ENCODE peak calls at places on chromosomes 13 and 19, in ten cellular contexts. Y is upper lobe of right lung, V is AG09319, J is fibroblast of mammary gland, H is epithelial cell of esophagus, U is WTC11, L is HFFc6, A is AG04450, E is stomach, T is progenitor cell of endocrine pancreas. R is an unnamed sample.

GRCh38 chr19:4208385-4209094 is 20.8 kb upstream of the EBI3 start:
- DNase-seq in T (no peak), U (no peak), V (no peak), A (no peak), L (peak), Y (no peak), H (peak), E (no peak), J (peak), R (no peak)

GRCh38 chr13:108494991-108495661 is 134.3 kb upstream of the MYO16 start:
- DNase-seq in A (no peak), Y (no peak), H (no peak), T (no peak), V (no peak), U (peak), L (no peak), E (no peak), J (no peak), R (peak)

GRCh38 chr19:33862991-33863390 is 66.3 kb downstream of the KCTD15 start:
- DNase-seq in T (no peak), A (no peak), J (no peak), H (no peak), Y (no peak), L (no peak), E (no peak), V (no peak), U (no peak), R (no peak)

GRCh38 chr19:15107056-15108010 is at the start of gene SYDE1:
- DNase-seq in V (no peak), J (peak), E (no peak), U (peak), Y (no peak), A (no peak), H (no peak), L (no peak), T (no peak), R (peak)

GRCh38 chr19:42024622-42025111 is 30.6 kb upstream of the ATP1A3 start:
- DNase-seq in A (peak), U (no peak), H (no peak), T (no peak), J (no peak), V (peak), Y (no peak), E (no peak), L (peak), R (no peak)

GRCh38 chr13:75764251-75764650 is 128.1 kb downstream of the LMO7 start:
- DNase-seq in J (no peak), A (no peak), E (no peak), V (no peak), H (no peak), L (no peak), U (no peak), T (no peak), Y (no peak), R (no peak)

GRCh38 chr19:48702701-48703100 is 6.9 kb downstream of the FUT2 start:
- DNase-seq in T (no peak), H (no peak), L (no peak), J (no peak), E (no peak), Y (no peak), A (no peak), V (no peak), U (no peak), R (no peak)

GRCh38 chr19:1007852-1008251 is 7.6 kb downstream of the GRIN3B start:
- DNase-seq in U (no peak), T (no peak), E (no peak), A (no peak), J (no peak), V (no peak), H (no peak), Y (no peak), L (no peak), R (no peak)

GRCh38 chr19:37313335-37313627 is 57.6 kb upstream of the ZNF527 start:
- DNase-seq in L (no peak), U (no peak), V (no peak), Y (no peak), E (no peak), H (no peak), A (no peak), T (no peak), J (no peak), R (no peak)

GRCh38 chr19:9115307-9115813 is at the start of gene OR7G1:
- DNase-seq in A (no peak), Y (no peak), V (no peak), H (no peak), E (no peak), J (no peak), T (no peak), L (no peak), U (no peak), R (no peak)

GRCh38 chr19:17234911-17235617 is 9.0 kb downstream of the OCEL1 start:
- DNase-seq in H (peak), Y (no peak), V (no peak), L (no peak), U (peak), T (no peak), E (peak), A (no peak), J (peak), R (peak)

GRCh38 chr19:18193388-18194207 is 580 bp downstream of the MPV17L2 start:
- DNase-seq in V (no peak), J (peak), E (no peak), A (no peak), L (no peak), T (no peak), H (peak), Y (no peak), U (no peak), R (peak)

GRCh38 chr13:23505007-23505406 is 65.2 kb upstream of the TNFRSF19 start:
- DNase-seq in V (no peak), A (no peak), U (no peak), J (peak), H (peak), E (no peak), L (peak), T (no peak), Y (no peak), R (no peak)

GRCh38 chr13:39776439-39776838 is 121.0 kb downstream of the COG6 start:
- DNase-seq in Y (no peak), A (peak), T (no peak), H (peak), E (no peak), J (peak), V (no peak), L (peak), U (no peak), R (no peak)

GRCh38 chr19:2412449-2412848 is 14.9 kb downstream of the TIMM13 start:
- DNase-seq in H (no peak), Y (no peak), E (no peak), T (no peak), V (no peak), A (no peak), J (no peak), L (no peak), U (no peak), R (no peak)

GRCh38 chr19:13153627-13154240 is 3.5 kb downstream of the IER2 start:
- DNase-seq in L (no peak), U (peak), Y (no peak), V (no peak), H (no peak), A (no peak), E (peak), T (peak), J (no peak), R (peak)

GRCh38 chr19:51726049-51726448 is 2.3 kb upstream of the HAS1 start:
- DNase-seq in L (peak), J (peak), E (no peak), U (peak), V (peak), T (no peak), A (no peak), H (peak), Y (no peak), R (no peak)

GRCh38 chr13:49922301-49922700 is 13.8 kb downstream of the SPRYD7 start:
- DNase-seq in Y (no peak), T (no peak), E (no peak), L (no peak), A (no peak), U (no peak), V (no peak), H (no peak), J (no peak), R (no peak)

GRCh38 chr19:5893907-5894703 is 9.5 kb downstream of the NDUFA11 start:
- DNase-seq in E (no peak), J (no peak), L (no peak), A (no peak), Y (no peak), U (no peak), V (no peak), T (no peak), H (peak), R (no peak)

GRCh38 chr13:107301724-107302374 is 733.9 kb upstream of the ARGLU1 start:
- DNase-seq in A (no peak), Y (no peak), T (no peak), J (peak), H (no peak), L (no peak), E (no peak), U (no peak), V (no peak), R (no peak)

GRCh38 chr19:1250374-1251232 is 2.2 kb downstream of the MIDN start:
- DNase-seq in E (no peak), L (no peak), U (peak), J (no peak), A (no peak), H (no peak), T (peak), Y (peak), V (no peak), R (peak)

GRCh38 chr13:98433654-98434053 is 143.3 kb downstream of the STK24 start:
- DNase-seq in H (no peak), A (no peak), U (no peak), V (no peak), E (no peak), J (no peak), T (no peak), Y (no peak), L (no peak), R (no peak)

GRCh38 chr19:20840371-20840770 is 64.3 kb downstream of the ZNF66 start:
- DNase-seq in E (no peak), A (no peak), H (peak), L (no peak), Y (no peak), U (no peak), V (no peak), J (no peak), T (no peak), R (no peak)

GRCh38 chr19:29813665-29814064 is 1.9 kb downstream of the CCNE1 start:
- DNase-seq in L (no peak), T (no peak), J (no peak), H (no peak), E (no peak), A (no peak), Y (no peak), V (no peak), U (no peak), R (no peak)

GRCh38 chr13:29924482-29924884 is 74.1 kb upstream of the UBL3 start:
- DNase-seq in L (peak), U (no peak), J (peak), V (no peak), E (no peak), Y (no peak), T (no peak), H (peak), A (no peak), R (no peak)

GRCh38 chr13:33312150-33312908 is 26.8 kb upstream of the STARD13 start:
- DNase-seq in U (no peak), J (peak), H (peak), V (no peak), L (peak), Y (no peak), T (no peak), E (no peak), A (no peak), R (no peak)

GRCh38 chr19:5143471-5144411 is 174.8 kb downstream of the KDM4B start:
- DNase-seq in V (no peak), H (no peak), L (no peak), A (no peak), U (no peak), T (no peak), Y (no peak), J (no peak), E (no peak), R (no peak)

GRCh38 chr13:111219306-111219705 is 101.1 kb upstream of the TEX29 start:
- DNase-seq in U (no peak), A (peak), H (peak), Y (no peak), J (peak), E (no peak), L (peak), T (no peak), V (no peak), R (no peak)

GRCh38 chr19:33798701-33799111 is 2.0 kb downstream of the KCTD15 start:
- DNase-seq in V (no peak), E (no peak), L (no peak), T (no peak), H (peak), J (no peak), U (no peak), A (no peak), Y (no peak), R (peak)

GRCh38 chr19:40743926-40744325 is 6.4 kb downstream of the ACTMAP start:
- DNase-seq in J (no peak), H (no peak), V (no peak), A (no peak), Y (peak), L (no peak), E (no peak), U (no peak), T (no peak), R (no peak)

DNA sequence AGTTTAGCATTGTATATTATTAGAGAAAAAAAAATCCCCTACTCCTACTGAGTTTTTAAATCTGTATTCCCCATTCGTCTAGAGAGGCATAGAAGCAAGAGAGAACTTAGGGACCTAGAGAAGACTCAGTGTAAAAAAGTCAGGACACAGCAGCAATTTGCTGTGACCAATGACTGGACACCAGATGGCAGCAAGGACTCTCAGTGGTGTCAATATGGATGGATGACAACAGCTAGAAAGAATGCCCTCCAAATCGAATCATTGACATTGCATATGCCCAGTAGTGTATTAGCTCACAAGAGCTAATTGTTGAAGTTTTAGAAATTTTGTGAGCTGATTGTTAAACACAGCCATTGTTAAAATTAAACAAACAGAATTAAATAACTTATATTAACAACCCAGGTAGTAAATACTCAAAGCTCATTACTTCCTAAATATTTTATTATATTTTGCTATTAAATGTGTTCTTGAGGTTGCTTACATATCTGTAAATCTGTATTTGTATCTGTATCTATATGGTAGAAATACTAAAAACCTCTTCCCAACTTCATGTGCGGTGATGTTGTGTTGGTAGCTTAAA is 43.9 kb downstream of the SIAH3 start:
- DNase-seq in A (no peak), Y (no peak), E (peak), U (peak), T (no peak), H (peak), L (peak), V (no peak), J (peak), R (peak)
- TF ChIP-seq CTCF in A (peak), Y (peak), E (peak), U (no peak), T (peak), H (peak), L (peak), V (peak), J (peak), R (peak)

DNA sequence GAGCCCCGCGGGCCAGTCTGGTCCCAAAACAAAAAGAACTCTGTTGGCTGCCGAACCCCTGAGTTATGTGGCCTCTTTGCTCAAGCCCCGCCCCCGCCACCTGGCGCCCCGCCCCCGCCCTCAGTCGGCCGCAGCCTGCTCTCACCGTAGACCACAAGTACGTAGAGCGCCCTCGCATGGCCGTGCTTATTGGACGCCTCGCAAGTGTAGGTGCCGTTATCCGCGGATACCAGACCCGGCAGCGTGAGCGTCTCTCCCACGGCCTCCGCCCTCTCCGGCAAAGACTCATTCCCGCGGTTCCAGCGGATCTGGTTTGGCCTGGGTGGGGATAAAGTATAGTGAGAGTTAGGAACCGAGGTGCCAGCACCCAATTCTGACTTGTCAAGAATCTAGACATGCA is 5.5 kb upstream of the ZNF428 start:
- DNase-seq in E (peak), H (peak), L (no peak), T (no peak), A (no peak), J (peak), U (peak), V (no peak), Y (peak), R (peak)
- TF ChIP-seq CTCF in E (no peak), H (peak), L (no peak), T (no peak), A (peak), J (peak), U (no peak), V (no peak), Y (peak), R (no peak)

GRCh38 chr13:24683370-24683769 is 3.2 kb downstream of the ATP12A start:
- DNase-seq in T (no peak), U (no peak), A (no peak), H (no peak), J (no peak), V (no peak), L (no peak), E (no peak), Y (no peak), R (no peak)

GRCh38 chr13:24684600-24684998 is 4.4 kb downstream of the ATP12A start:
- DNase-seq in T (no peak), V (no peak), H (peak), E (no peak), Y (no peak), J (peak), U (no peak), A (no peak), L (no peak), R (no peak)

GRCh38 chr13:24685314-24685713 is 5.1 kb downstream of the ATP12A start:
- DNase-seq in V (no peak), H (no peak), L (no peak), T (no peak), A (no peak), E (no peak), J (no peak), U (no peak), Y (no peak), R (no peak)

GRCh38 chr13:24682353-24682752 is 2.1 kb downstream of the ATP12A start:
- DNase-seq in E (no peak), T (no peak), Y (no peak), U (no peak), V (no peak), H (no peak), A (no peak), L (no peak), J (no peak), R (no peak)

DNA sequence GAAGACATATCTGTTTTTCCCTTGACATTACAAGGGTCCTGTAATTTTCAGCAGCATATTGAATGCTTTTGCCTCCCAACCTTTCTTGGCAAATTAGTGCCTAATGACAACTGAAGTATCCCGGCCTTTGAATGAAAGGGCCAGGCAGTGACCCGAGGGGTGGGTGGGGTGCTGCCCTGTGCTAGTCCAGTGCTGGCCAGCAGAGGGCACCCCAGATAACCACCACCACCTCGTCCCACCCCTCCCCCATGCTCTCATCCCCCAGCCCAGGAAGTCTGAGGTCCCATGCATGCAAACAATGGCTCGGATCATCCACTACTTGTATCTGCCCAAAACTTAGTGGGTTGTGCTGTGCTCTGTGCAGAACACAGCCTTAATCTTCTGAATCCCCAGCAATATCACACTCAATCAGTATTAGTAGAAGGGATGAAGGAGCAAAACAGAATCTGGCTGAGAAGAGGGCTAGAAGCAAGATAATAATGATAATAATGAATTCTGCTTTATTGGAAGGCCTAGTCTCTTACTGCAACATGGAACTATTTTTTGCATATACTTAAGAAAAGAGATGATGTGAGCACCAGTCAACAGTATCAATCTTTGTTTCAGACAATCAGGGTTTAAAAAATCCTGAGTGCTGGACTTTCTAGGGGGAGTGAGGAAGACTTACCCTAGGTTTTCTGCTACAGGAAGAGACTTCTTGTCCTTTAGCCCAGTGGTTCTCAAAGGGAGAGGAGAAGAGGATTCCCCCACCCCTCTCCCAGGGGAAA is 3.8 kb downstream of the ATP12A start:
- DNase-seq in L (no peak), U (peak), J (peak), H (peak), Y (peak), E (peak), A (no peak), V (no peak), T (peak), R (peak)
- TF ChIP-seq CTCF in L (peak), U (peak), J (peak), H (peak), Y (peak), E (peak), A (peak), V (peak), T (peak), R (peak)

DNA sequence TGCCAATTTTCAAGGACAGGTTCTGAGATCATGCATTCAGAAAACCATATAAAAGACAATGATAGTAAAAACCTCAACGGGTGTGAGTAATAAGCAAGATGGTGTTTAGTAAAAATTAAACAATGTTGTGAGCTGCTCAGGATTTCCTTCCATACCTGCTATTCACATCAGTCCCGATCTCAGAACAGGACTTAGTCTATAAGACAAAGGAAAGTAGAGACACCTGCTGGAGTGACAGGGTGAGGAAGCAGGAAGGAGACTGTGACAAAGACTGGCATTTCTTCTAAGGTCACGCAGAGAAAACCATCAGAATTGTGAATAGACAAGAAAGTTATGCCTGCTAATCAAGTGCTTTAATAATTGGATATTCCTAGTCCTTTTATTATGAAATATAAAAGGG is 648.0 kb downstream of the DACH1 start:
- DNase-seq in A (no peak), J (no peak), E (no peak), T (no peak), V (no peak), H (peak), Y (no peak), U (peak), L (no peak), R (peak)
- TF ChIP-seq CTCF in A (no peak), J (no peak), E (no peak), T (peak), V (no peak), H (peak), Y (peak), U (no peak), L (no peak), R (no peak)

GRCh38 chr13:113607477-113608245 is 23.1 kb downstream of the TFDP1 start:
- DNase-seq in V (no peak), U (no peak), A (no peak), L (no peak), E (peak), T (no peak), J (no peak), H (no peak), Y (peak), R (no peak)
- TF ChIP-seq CTCF in V (no peak), U (no peak), A (no peak), L (no peak), E (no peak), T (no peak), J (no peak), H (no peak), Y (no peak), R (no peak)